ENCODE peak calls at places on chromosomes 5 and 9, in nine cellular contexts. One of them, this sample, is unnamed.

GRCh38 chr9:135135171-135135926 is 47.9 kb downstream of the OLFM1 start:
- DNase-seq in hippocampal formation: no peak
- DNase-seq in renal cortical epithelial cell: no peak
- DNase-seq in activated T-helper 1 cell treated with Interleukin-2 at 50 U/mL for 16 hours: no peak
- DNase-seq in sciatic nerve: no peak
- DNase-seq in iPS DF 6.9: no peak
- DNase-seq in WTC11: no peak
- DNase-seq in NCI-H187: no peak
- DNase-seq in GDM1: no peak
- DNase-seq in this sample: no peak

GRCh38 chr5:151523335-151523734 is 67.8 kb downstream of the FAT2 start:
- DNase-seq in sciatic nerve: no peak
- DNase-seq in NCI-H187: peak; percentile 6
- DNase-seq in hippocampal formation: no peak
- DNase-seq in GDM1: peak; percentile 24
- DNase-seq in activated T-helper 1 cell treated with Interleukin-2 at 50 U/mL for 16 hours: no peak
- DNase-seq in renal cortical epithelial cell: peak; percentile 49
- DNase-seq in WTC11: peak; percentile 62
- DNase-seq in iPS DF 6.9: peak; percentile 33
- DNase-seq in this sample: peak; percentile 27

GRCh38 chr5:2797981-2798380 is 46.5 kb upstream of the IRX2 start:
- DNase-seq in GDM1: no peak
- DNase-seq in iPS DF 6.9: no peak
- DNase-seq in activated T-helper 1 cell treated with Interleukin-2 at 50 U/mL for 16 hours: no peak
- DNase-seq in WTC11: no peak
- DNase-seq in sciatic nerve: no peak
- DNase-seq in NCI-H187: no peak
- DNase-seq in renal cortical epithelial cell: peak; percentile 6
- DNase-seq in hippocampal formation: no peak
- DNase-seq in this sample: no peak

GRCh38 chr5:140800816-140801493 is at the start of gene PCDHA3:
- DNase-seq in hippocampal formation: no peak
- DNase-seq in renal cortical epithelial cell: peak; percentile 9
- DNase-seq in activated T-helper 1 cell treated with Interleukin-2 at 50 U/mL for 16 hours: no peak
- DNase-seq in iPS DF 6.9: no peak
- DNase-seq in NCI-H187: no peak
- DNase-seq in GDM1: no peak
- DNase-seq in WTC11: no peak
- DNase-seq in sciatic nerve: no peak
- DNase-seq in this sample: no peak

GRCh38 chr5:170508660-170509322 is 5.0 kb downstream of the KCNIP1 start:
- DNase-seq in sciatic nerve: no peak
- DNase-seq in iPS DF 6.9: no peak
- DNase-seq in renal cortical epithelial cell: peak; percentile 83
- DNase-seq in GDM1: no peak
- DNase-seq in NCI-H187: no peak
- DNase-seq in WTC11: no peak
- DNase-seq in activated T-helper 1 cell treated with Interleukin-2 at 50 U/mL for 16 hours: no peak
- DNase-seq in hippocampal formation: no peak
- DNase-seq in this sample: peak; percentile 56

GRCh38 chr5:173567548-173567947 is 48.9 kb downstream of the BOD1 start:
- DNase-seq in NCI-H187: no peak
- DNase-seq in activated T-helper 1 cell treated with Interleukin-2 at 50 U/mL for 16 hours: no peak
- DNase-seq in GDM1: no peak
- DNase-seq in renal cortical epithelial cell: peak; percentile 30
- DNase-seq in WTC11: no peak
- DNase-seq in hippocampal formation: no peak
- DNase-seq in sciatic nerve: no peak
- DNase-seq in iPS DF 6.9: no peak
- DNase-seq in this sample: peak; percentile 79

GRCh38 chr9:115964710-115965347 is 188.8 kb upstream of the PAPPA start:
- DNase-seq in iPS DF 6.9: no peak
- DNase-seq in GDM1: no peak
- DNase-seq in WTC11: no peak
- DNase-seq in sciatic nerve: no peak
- DNase-seq in NCI-H187: no peak
- DNase-seq in activated T-helper 1 cell treated with Interleukin-2 at 50 U/mL for 16 hours: no peak
- DNase-seq in renal cortical epithelial cell: no peak
- DNase-seq in hippocampal formation: no peak
- DNase-seq in this sample: no peak

GRCh38 chr9:122445155-122445749 is 32.5 kb downstream of the OR1J1 start:
- DNase-seq in activated T-helper 1 cell treated with Interleukin-2 at 50 U/mL for 16 hours: no peak
- DNase-seq in hippocampal formation: no peak
- DNase-seq in WTC11: no peak
- DNase-seq in iPS DF 6.9: no peak
- DNase-seq in GDM1: no peak
- DNase-seq in renal cortical epithelial cell: peak; percentile 37
- DNase-seq in NCI-H187: no peak
- DNase-seq in sciatic nerve: no peak
- DNase-seq in this sample: no peak

GRCh38 chr9:123796073-123796472 is 133.9 kb downstream of the DENND1A start:
- DNase-seq in hippocampal formation: no peak
- DNase-seq in NCI-H187: no peak
- DNase-seq in GDM1: no peak
- DNase-seq in iPS DF 6.9: no peak
- DNase-seq in renal cortical epithelial cell: no peak
- DNase-seq in activated T-helper 1 cell treated with Interleukin-2 at 50 U/mL for 16 hours: no peak
- DNase-seq in WTC11: no peak
- DNase-seq in sciatic nerve: no peak
- DNase-seq in this sample: no peak

GRCh38 chr5:95996904-95997751 is 35.5 kb upstream of the ELL2 start:
- DNase-seq in activated T-helper 1 cell treated with Interleukin-2 at 50 U/mL for 16 hours: no peak
- DNase-seq in iPS DF 6.9: no peak
- DNase-seq in WTC11: no peak
- DNase-seq in hippocampal formation: no peak
- DNase-seq in sciatic nerve: no peak
- DNase-seq in NCI-H187: no peak
- DNase-seq in GDM1: no peak
- DNase-seq in renal cortical epithelial cell: no peak
- DNase-seq in this sample: no peak

GRCh38 chr9:4678679-4679267 is 596 bp upstream of the CDC37L1 start:
- DNase-seq in renal cortical epithelial cell: peak; percentile 53
- DNase-seq in hippocampal formation: peak; percentile 30
- DNase-seq in activated T-helper 1 cell treated with Interleukin-2 at 50 U/mL for 16 hours: peak; percentile 9
- DNase-seq in NCI-H187: no peak
- DNase-seq in GDM1: no peak
- DNase-seq in sciatic nerve: no peak
- DNase-seq in WTC11: no peak
- DNase-seq in iPS DF 6.9: no peak
- DNase-seq in this sample: peak; percentile 65

GRCh38 chr9:9142001-9142400 is 1342.4 kb upstream of the DMAC1 start:
- DNase-seq in renal cortical epithelial cell: no peak
- DNase-seq in NCI-H187: peak; percentile 22
- DNase-seq in sciatic nerve: no peak
- DNase-seq in iPS DF 6.9: no peak
- DNase-seq in GDM1: no peak
- DNase-seq in activated T-helper 1 cell treated with Interleukin-2 at 50 U/mL for 16 hours: no peak
- DNase-seq in WTC11: peak; percentile 24
- DNase-seq in hippocampal formation: no peak
- DNase-seq in this sample: no peak

GRCh38 chr5:58490397-58491072 is 700 bp upstream of the GAPT start:
- DNase-seq in activated T-helper 1 cell treated with Interleukin-2 at 50 U/mL for 16 hours: no peak
- DNase-seq in NCI-H187: no peak
- DNase-seq in GDM1: no peak
- DNase-seq in sciatic nerve: no peak
- DNase-seq in WTC11: no peak
- DNase-seq in iPS DF 6.9: no peak
- DNase-seq in hippocampal formation: no peak
- DNase-seq in renal cortical epithelial cell: no peak
- DNase-seq in this sample: no peak

GRCh38 chr5:173895766-173896165 is 7.6 kb downstream of the CPEB4 start:
- DNase-seq in iPS DF 6.9: no peak
- DNase-seq in hippocampal formation: no peak
- DNase-seq in NCI-H187: no peak
- DNase-seq in activated T-helper 1 cell treated with Interleukin-2 at 50 U/mL for 16 hours: no peak
- DNase-seq in GDM1: no peak
- DNase-seq in sciatic nerve: no peak
- DNase-seq in renal cortical epithelial cell: no peak
- DNase-seq in WTC11: no peak
- DNase-seq in this sample: no peak

This sample was measured in Caki2.